ENCODE peak calls at places on chromosomes 3 and 15, in ten cellular contexts. H is neural progenitor cell, J is fibroblast of lung, S is GM23338, Y is GM23248, O is K562, N is H1, T is astrocyte, G is PC-9, A is mammary epithelial cell. V is an unnamed sample.
A peak's percentile ranks its signal among the peaks of the same experiment; 100 is the strongest.

GRCh38 chr15:52498700-52499099 is 30.0 kb downstream of the MYO5A start:
- DNase-seq in O (no peak), S (no peak), G (no peak), J (peak; percentile 52), T (peak; percentile 29), Y (no peak), A (no peak), H (no peak), N (no peak), V (no peak)

GRCh38 chr3:133494469-133494868 is 79.0 kb upstream of the CDV3 start:
- DNase-seq in G (no peak), O (peak; percentile 36), Y (peak; percentile 30), J (peak; percentile 24), T (no peak), A (no peak), H (peak; percentile 53), S (peak; percentile 76), N (no peak), V (peak; percentile 12)

GRCh38 chr15:74132681-74133070 is 2.3 kb downstream of the ISLR2 start:
- DNase-seq in S (peak; percentile 58), J (peak; percentile 39), A (no peak), O (no peak), G (no peak), Y (peak; percentile 61), T (no peak), N (no peak), H (peak; percentile 39), V (no peak)

GRCh38 chr3:28320981-28321380 is 27.5 kb upstream of the ZCWPW2 start:
- DNase-seq in N (no peak), H (no peak), Y (no peak), T (no peak), A (no peak), O (no peak), S (no peak), J (no peak), G (no peak), V (no peak)

GRCh38 chr3:159988617-159989251 is at the start of gene IL12A:
- DNase-seq in S (peak; percentile 86), N (peak; percentile 57), T (peak; percentile 37), J (peak; percentile 62), O (peak; percentile 77), H (peak; percentile 88), G (peak; percentile 58), A (peak; percentile 54), Y (peak; percentile 80), V (peak; percentile 75)

GRCh38 chr15:68774521-68775293 is 46.0 kb downstream of the ANP32A start:
- DNase-seq in T (peak; percentile 12), A (no peak), G (no peak), H (no peak), Y (peak; percentile 14), S (no peak), N (no peak), J (peak; percentile 29), O (no peak), V (no peak)

GRCh38 chr15:81282911-81283310 is 41.0 kb downstream of the STARD5 start:
- DNase-seq in N (no peak), Y (no peak), S (no peak), H (no peak), A (no peak), G (no peak), J (no peak), T (no peak), O (no peak), V (no peak)

GRCh38 chr3:65888980-65889706 is 149.6 kb downstream of the MAGI1 start:
- DNase-seq in H (no peak), J (peak; percentile 98), S (peak; percentile 36), A (peak; percentile 84), T (peak; percentile 98), G (peak; percentile 54), O (no peak), Y (peak; percentile 98), N (no peak), V (peak; percentile 70)

GRCh38 chr3:51057111-51057510 is 328.0 kb upstream of the MANF start:
- DNase-seq in Y (peak; percentile 8), S (no peak), T (no peak), G (no peak), O (no peak), N (no peak), J (no peak), H (no peak), A (no peak), V (no peak)

GRCh38 chr3:115146032-115146417 is 1.1 kb downstream of the ZBTB20 start:
- DNase-seq in G (peak; percentile 42), N (no peak), S (peak; percentile 55), A (peak; percentile 77), Y (peak; percentile 92), J (peak; percentile 81), H (peak; percentile 68), O (peak; percentile 17), T (peak; percentile 78), V (peak; percentile 69)

GRCh38 chr3:116263842-116264545 is 181.3 kb downstream of the LSAMP start:
- DNase-seq in T (peak; percentile 72), S (no peak), J (peak; percentile 77), A (no peak), Y (peak; percentile 81), O (no peak), N (no peak), G (no peak), H (no peak), V (no peak)

GRCh38 chr3:119604878-119605277 is 7.2 kb downstream of the PLA1A start:
- DNase-seq in S (no peak), J (peak; percentile 84), H (no peak), N (no peak), O (no peak), G (no peak), A (peak; percentile 34), Y (peak; percentile 78), T (peak; percentile 80), V (no peak)

GRCh38 chr3:49013738-49014660 is 4.4 kb downstream of the DALRD3 start:
- DNase-seq in J (no peak), G (no peak), H (no peak), Y (peak; percentile 63), A (peak; percentile 41), T (no peak), N (peak; percentile 49), O (peak; percentile 47), S (peak; percentile 88), V (no peak)

GRCh38 chr15:92668086-92668485 is 12.5 kb upstream of the FAM174B start:
- DNase-seq in Y (no peak), J (no peak), A (no peak), O (no peak), G (no peak), S (no peak), N (no peak), H (no peak), T (no peak), V (no peak)

GRCh38 chr15:67542462-67543347 is at the start of gene MAP2K5:
- DNase-seq in A (peak; percentile 72), N (no peak), H (peak; percentile 85), T (peak; percentile 50), O (peak; percentile 85), J (peak; percentile 70), G (peak; percentile 48), Y (peak; percentile 85), S (peak; percentile 86), V (peak; percentile 88)

GRCh38 chr3:142218703-142219102 is 6.7 kb downstream of the GK5 start:
- DNase-seq in S (no peak), H (no peak), G (no peak), T (peak; percentile 2), O (no peak), J (no peak), A (no peak), Y (peak; percentile 27), N (no peak), V (no peak)

GRCh38 chr3:181723568-181724431 is 12.1 kb downstream of the SOX2 start:
- DNase-seq in S (peak; percentile 79), Y (no peak), H (no peak), J (no peak), A (no peak), T (no peak), O (no peak), N (no peak), G (peak; percentile 12), V (no peak)
- TF ChIP-seq EZH2 in S (peak; percentile 70), Y (no peak), H (no peak), J (peak; percentile 75), A (peak; percentile 99), T (peak; percentile 82), O (peak; percentile 21), N (peak; percentile 7), G (no peak), V (no peak)

GRCh38 chr3:198081421-198081844 is 121.4 kb downstream of the LMLN start:
- DNase-seq in H (peak; percentile 33), O (no peak), N (no peak), G (no peak), A (no peak), J (no peak), Y (no peak), S (peak; percentile 30), T (no peak), V (no peak)

GRCh38 chr3:198076722-198077308 is 116.8 kb downstream of the LMLN start:
- DNase-seq in Y (no peak), G (no peak), H (no peak), T (no peak), A (no peak), S (no peak), J (no peak), N (no peak), O (no peak), V (no peak)

GRCh38 chr3:198080521-198081384 is 120.7 kb downstream of the LMLN start:
- DNase-seq in H (peak; percentile 95), A (peak; percentile 70), T (peak; percentile 33), S (peak; percentile 89), Y (peak; percentile 88), O (peak; percentile 76), N (peak; percentile 64), J (peak; percentile 60), G (peak; percentile 68), V (peak; percentile 86)

GRCh38 chr3:198079771-198080520 is 119.9 kb downstream of the LMLN start:
- DNase-seq in Y (peak; percentile 18), S (peak; percentile 63), A (peak; percentile 74), G (peak; percentile 79), J (peak; percentile 19), O (peak; percentile 36), N (peak; percentile 9), T (peak; percentile 6), H (peak; percentile 45), V (peak; percentile 66)
- H3K27me3 ChIP-seq in Y (peaks cover 82% of the 10 kb centered on the region), S (peaks cover 93% of the 10 kb centered on the region), A (peaks cover 14% of the 10 kb centered on the region), G (peaks cover 17% of the 10 kb centered on the region), J (peaks cover 16% of the 10 kb centered on the region), O (no peaks in the 10 kb centered on the region), N (peaks cover 60% of the 10 kb centered on the region), T (peaks cover 65% of the 10 kb centered on the region), H (peaks cover 99% of the 10 kb centered on the region), V (peaks cover 10% of the 10 kb centered on the region)

GRCh38 chr3:5016218-5017161 is 37.3 kb downstream of the BHLHE40 start:
- DNase-seq in N (no peak), T (peak; percentile 79), H (no peak), J (peak; percentile 79), S (no peak), A (peak; percentile 67), Y (peak; percentile 55), O (peak; percentile 90), G (peak; percentile 87), V (no peak)
- H3K4me1 ChIP-seq in N (no peaks in the 10 kb centered on the region), T (peaks cover 41% of the 10 kb centered on the region), H (peaks cover 33% of the 10 kb centered on the region), J (peaks cover 11% of the 10 kb centered on the region), S (no peaks in the 10 kb centered on the region), A (peaks cover 69% of the 10 kb centered on the region), Y (peaks cover 57% of the 10 kb centered on the region), O (peaks cover 88% of the 10 kb centered on the region), G (peaks cover 64% of the 10 kb centered on the region), V (no peaks in the 10 kb centered on the region)

DNA sequence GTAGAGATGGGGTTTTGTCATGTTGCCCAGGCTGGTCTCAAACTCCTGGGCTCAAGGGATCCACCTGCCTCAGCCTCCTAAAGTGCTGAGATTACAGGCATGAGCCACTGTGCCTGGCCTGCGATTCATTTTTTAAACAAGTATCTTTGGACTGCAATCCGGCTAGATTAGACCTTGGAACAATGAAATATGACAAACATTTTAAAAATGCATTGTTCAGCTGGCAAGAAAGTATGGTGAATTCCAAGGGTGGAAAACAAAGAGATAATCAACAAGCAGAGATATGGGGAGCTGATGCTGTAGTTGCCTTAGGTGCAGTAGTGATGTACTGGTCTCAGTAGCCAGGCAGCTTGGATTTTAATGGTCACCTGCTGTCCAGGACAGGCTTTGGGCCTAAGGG is 95.8 kb upstream of the GOLGA8J start:
- DNase-seq in J (peak; percentile 20), H (no peak), Y (no peak), N (no peak), T (peak; percentile 6), O (no peak), S (no peak), A (no peak), G (no peak), V (no peak)
- TF ChIP-seq EZH2 in J (no peak), H (no peak), Y (no peak), N (no peak), T (no peak), O (no peak), S (no peak), A (no peak), G (no peak), V (no peak)